ENCODE peak calls at places on chromosomes 4 and X, in eight cellular contexts. P is A172; F is DMS153; K is coronary artery; D is HuH-7.5; E is CD8-positive, alpha-beta T cell; A is AG08395; V is NCI-H748 treated with DMSO at 0.1 percent for 48 hours. S is an unnamed sample.

GRCh38 chr4:140109626-140110213 is 44.3 kb downstream of the MAML3 start:
- DNase-seq in P (no peak), F (peak; percentile 50), K (no peak), D (no peak), E (no peak), A (no peak), V (no peak), S (no peak)

GRCh38 chrX:130051176-130051845 is 59.0 kb downstream of the ELF4 start:
- DNase-seq in P (no peak), F (no peak), K (no peak), D (no peak), E (no peak), A (no peak), V (no peak), S (no peak)

GRCh38 chr4:162793571-162793970 is 373.1 kb downstream of the NAF1 start:
- DNase-seq in P (no peak), F (no peak), K (no peak), D (no peak), E (no peak), A (no peak), V (no peak), S (peak; percentile 4)

GRCh38 chr4:139622856-139623255 is 42.8 kb upstream of the MGST2 start:
- DNase-seq in P (no peak), F (no peak), K (no peak), D (no peak), E (no peak), A (no peak), V (no peak), S (no peak)

GRCh38 chr4:140266958-140267568 is 106.4 kb upstream of the SCOC start:
- DNase-seq in P (peak; percentile 35), F (no peak), K (no peak), D (no peak), E (no peak), A (no peak), V (no peak), S (peak; percentile 45)

GRCh38 chr4:10897076-10897475 is 212.5 kb upstream of the CLNK start:
- DNase-seq in P (no peak), F (no peak), K (no peak), D (no peak), E (no peak), A (no peak), V (no peak), S (no peak)

GRCh38 chr4:87848622-87849351 is 16.0 kb downstream of the MEPE start:
- DNase-seq in P (peak; percentile 52), F (peak; percentile 43), K (no peak), D (no peak), E (peak; percentile 16), A (peak; percentile 65), V (peak; percentile 4), S (peak; percentile 41)

GRCh38 chr4:2689825-2690700 is 66.1 kb downstream of the TNIP2 start:
- DNase-seq in P (peak; percentile 89), F (no peak), K (no peak), D (no peak), E (peak; percentile 39), A (no peak), V (no peak), S (no peak)

GRCh38 chr4:2103843-2104547 is 44.9 kb downstream of the NAT8L start:
- DNase-seq in P (no peak), F (no peak), K (no peak), D (no peak), E (no peak), A (no peak), V (no peak), S (no peak)

GRCh38 chr4:105900541-105900940 is 5.3 kb downstream of the NPNT start:
- DNase-seq in P (no peak), F (no peak), K (no peak), D (no peak), E (no peak), A (no peak), V (no peak), S (no peak)

GRCh38 chr4:156594619-156595018 is 377.0 kb downstream of the PDGFC start:
- DNase-seq in P (no peak), F (peak; percentile 8), K (no peak), D (no peak), E (no peak), A (no peak), V (no peak), S (no peak)